ENCODE peak calls at places on chromosomes 12 and 14, in four cellular contexts. One of them, this sample, is unnamed.

GRCh38 chr12:84763112-84763511 is 149.5 kb downstream of the SLC6A15 start:
- DNase-seq in GM20000: no peak
- DNase-seq in dorsolateral prefrontal cortex: no peak
- DNase-seq in lower leg skin: no peak
- DNase-seq in this sample: no peak

GRCh38 chr14:96249016-96249415 is 7.0 kb upstream of the BDKRB1 start:
- DNase-seq in lower leg skin: no peak
- DNase-seq in dorsolateral prefrontal cortex: no peak
- DNase-seq in GM20000: no peak
- DNase-seq in this sample: no peak

GRCh38 chr14:106877527-106877926 is 1351.1 kb downstream of the TMEM121 start:
- DNase-seq in dorsolateral prefrontal cortex: no peak
- DNase-seq in lower leg skin: no peak
- DNase-seq in GM20000: no peak
- DNase-seq in this sample: no peak

GRCh38 chr12:71731439-71732356 is 23.0 kb upstream of the RAB21 start:
- DNase-seq in GM20000: no peak
- DNase-seq in lower leg skin: peak
- DNase-seq in dorsolateral prefrontal cortex: no peak
- DNase-seq in this sample: no peak

GRCh38 chr14:29741909-29742401 is 185.7 kb downstream of the PRKD1 start:
- DNase-seq in dorsolateral prefrontal cortex: no peak
- DNase-seq in GM20000: no peak
- DNase-seq in lower leg skin: no peak
- DNase-seq in this sample: no peak

GRCh38 chr14:57754558-57754957 is 111.3 kb downstream of the SLC35F4 start:
- DNase-seq in lower leg skin: no peak
- DNase-seq in GM20000: no peak
- DNase-seq in dorsolateral prefrontal cortex: no peak
- DNase-seq in this sample: no peak

GRCh38 chr12:110561471-110562201 is 21.5 kb downstream of the PPTC7 start:
- DNase-seq in lower leg skin: peak
- DNase-seq in dorsolateral prefrontal cortex: no peak
- DNase-seq in GM20000: no peak
- DNase-seq in this sample: no peak

GRCh38 chr14:76339922-76340615 is 35.9 kb upstream of the ESRRB start:
- DNase-seq in dorsolateral prefrontal cortex: no peak
- DNase-seq in GM20000: no peak
- DNase-seq in lower leg skin: no peak
- DNase-seq in this sample: no peak

GRCh38 chr14:47022721-47023120 is 371.1 kb upstream of the RPL10L start:
- DNase-seq in lower leg skin: no peak
- DNase-seq in GM20000: no peak
- DNase-seq in dorsolateral prefrontal cortex: no peak
- DNase-seq in this sample: no peak

GRCh38 chr14:69582207-69582606 is 7.5 kb upstream of the CCDC177 start:
- DNase-seq in lower leg skin: no peak
- DNase-seq in dorsolateral prefrontal cortex: no peak
- DNase-seq in GM20000: no peak
- DNase-seq in this sample: no peak

GRCh38 chr12:3553681-3554546 is 62.9 kb downstream of the PRMT8 start:
- DNase-seq in lower leg skin: peak
- DNase-seq in dorsolateral prefrontal cortex: no peak
- DNase-seq in GM20000: no peak
- DNase-seq in this sample: no peak

GRCh38 chr12:52952082-52952801 is 3.3 kb downstream of the KRT18 start:
- DNase-seq in lower leg skin: no peak
- DNase-seq in GM20000: no peak
- DNase-seq in dorsolateral prefrontal cortex: no peak
- DNase-seq in this sample: no peak

GRCh38 chr14:60648934-60649814 is at the start of gene SIX1:
- DNase-seq in lower leg skin: peak
- DNase-seq in dorsolateral prefrontal cortex: no peak
- DNase-seq in GM20000: peak
- DNase-seq in this sample: no peak

GRCh38 chr12:49763006-49763591 is 21.7 kb downstream of the TMBIM6 start:
- DNase-seq in dorsolateral prefrontal cortex: peak
- DNase-seq in lower leg skin: peak
- DNase-seq in GM20000: peak
- DNase-seq in this sample: peak

GRCh38 chr14:105093426-105094192 is 28.4 kb upstream of the GPR132 start:
- DNase-seq in lower leg skin: peak
- DNase-seq in GM20000: peak
- DNase-seq in dorsolateral prefrontal cortex: peak
- DNase-seq in this sample: no peak

GRCh38 chr14:103802353-103802752 is 45.0 kb downstream of the PPP1R13B start:
- DNase-seq in GM20000: no peak
- DNase-seq in dorsolateral prefrontal cortex: no peak
- DNase-seq in lower leg skin: no peak
- DNase-seq in this sample: no peak

GRCh38 chr12:81896771-81897170 is 137.6 kb upstream of the PPFIA2 start:
- DNase-seq in lower leg skin: no peak
- DNase-seq in GM20000: no peak
- DNase-seq in dorsolateral prefrontal cortex: no peak
- DNase-seq in this sample: no peak

GRCh38 chr14:29463727-29464370 is 463.8 kb downstream of the PRKD1 start:
- DNase-seq in lower leg skin: no peak
- DNase-seq in dorsolateral prefrontal cortex: no peak
- DNase-seq in GM20000: no peak
- DNase-seq in this sample: no peak

GRCh38 chr12:40446385-40446784 is 221.6 kb downstream of the LRRK2 start:
- DNase-seq in lower leg skin: no peak
- DNase-seq in GM20000: peak
- DNase-seq in dorsolateral prefrontal cortex: no peak
- DNase-seq in this sample: no peak

GRCh38 chr14:31926123-31926522 is 151.0 kb upstream of the ARHGAP5 start:
- DNase-seq in lower leg skin: no peak
- DNase-seq in dorsolateral prefrontal cortex: no peak
- DNase-seq in GM20000: peak
- DNase-seq in this sample: no peak

GRCh38 chr14:39268393-39268792 is 34.7 kb downstream of the MIA2 start:
- DNase-seq in dorsolateral prefrontal cortex: no peak
- DNase-seq in lower leg skin: no peak
- DNase-seq in GM20000: no peak
- DNase-seq in this sample: no peak

GRCh38 chr12:46562625-46563228 is 190.2 kb upstream of the SLC38A2 start:
- DNase-seq in GM20000: no peak
- DNase-seq in dorsolateral prefrontal cortex: no peak
- DNase-seq in lower leg skin: no peak
- DNase-seq in this sample: no peak

GRCh38 chr14:89621009-89621421 is 204.0 kb upstream of the FOXN3 start:
- DNase-seq in GM20000: peak
- DNase-seq in dorsolateral prefrontal cortex: no peak
- DNase-seq in lower leg skin: no peak
- DNase-seq in this sample: no peak

GRCh38 chr14:55411426-55412389 is at the start of gene ATG14:
- DNase-seq in dorsolateral prefrontal cortex: peak
- DNase-seq in GM20000: peak
- DNase-seq in lower leg skin: peak
- DNase-seq in this sample: peak

GRCh38 chr12:127063339-127064090 is 1203.5 kb upstream of the TMEM132C start:
- DNase-seq in lower leg skin: no peak
- DNase-seq in dorsolateral prefrontal cortex: no peak
- DNase-seq in GM20000: no peak
- DNase-seq in this sample: no peak

GRCh38 chr12:123998960-123999359 is 25.9 kb downstream of the ZNF664 start:
- DNase-seq in GM20000: no peak
- DNase-seq in lower leg skin: no peak
- DNase-seq in dorsolateral prefrontal cortex: no peak
- DNase-seq in this sample: no peak

GRCh38 chr12:122235741-122236140 is 9.9 kb upstream of the DIABLO start:
- DNase-seq in dorsolateral prefrontal cortex: no peak
- DNase-seq in GM20000: no peak
- DNase-seq in lower leg skin: no peak
- DNase-seq in this sample: no peak

GRCh38 chr12:79006306-79006705 is 141.7 kb downstream of the SYT1 start:
- DNase-seq in lower leg skin: no peak
- DNase-seq in GM20000: no peak
- DNase-seq in dorsolateral prefrontal cortex: no peak
- DNase-seq in this sample: no peak

GRCh38 chr12:113855998-113856397 is 110.1 kb downstream of the RBM19 start:
- DNase-seq in lower leg skin: no peak
- DNase-seq in dorsolateral prefrontal cortex: no peak
- DNase-seq in GM20000: no peak
- DNase-seq in this sample: no peak

GRCh38 chr12:92462049-92462448 is 240.7 kb upstream of the PLEKHG7 start:
- DNase-seq in dorsolateral prefrontal cortex: no peak
- DNase-seq in lower leg skin: no peak
- DNase-seq in GM20000: peak
- DNase-seq in this sample: no peak

GRCh38 chr12:4015225-4016076 is 142.3 kb upstream of the PARP11 start:
- DNase-seq in dorsolateral prefrontal cortex: peak
- DNase-seq in lower leg skin: no peak
- DNase-seq in GM20000: no peak
- DNase-seq in this sample: no peak

GRCh38 chr14:68770051-68770450 is 22.8 kb downstream of the ZFP36L1 start:
- DNase-seq in GM20000: no peak
- DNase-seq in dorsolateral prefrontal cortex: no peak
- DNase-seq in lower leg skin: no peak
- DNase-seq in this sample: no peak

This sample was measured in amygdala.